ENCODE peak calls at places on chromosomes 1 and 21, in four cellular contexts. W is ecto neural progenitor cell; C is amygdala; G is effector memory CD4-positive, alpha-beta T cell. O is an unnamed sample.

GRCh38 chr1:60273185-60273584 is 199.6 kb upstream of the C1orf87 start:
- DNase-seq in G (no peak), W (no peak), C (no peak), O (no peak)

GRCh38 chr1:226711976-226712778 is 26.9 kb downstream of the ITPKB start:
- DNase-seq in G (peak; percentile 43), W (no peak), C (no peak), O (no peak)

GRCh38 chr1:15412843-15413242 is 3.2 kb downstream of the EFHD2 start:
- DNase-seq in G (no peak), C (peak; percentile 40), W (no peak), O (no peak)

GRCh38 chr1:226660410-226661182 is 78.5 kb downstream of the ITPKB start:
- DNase-seq in G (no peak), C (no peak), W (no peak), O (no peak)

GRCh38 chr1:28417441-28418277 is 48.1 kb downstream of the PHACTR4 start:
- DNase-seq in C (no peak), W (no peak), G (no peak), O (no peak)

GRCh38 chr1:162144853-162145252 is 75.4 kb downstream of the NOS1AP start:
- DNase-seq in W (no peak), G (no peak), C (no peak), O (no peak)

GRCh38 chr1:158003409-158003805 is 10.0 kb downstream of the KIRREL1 start:
- DNase-seq in G (no peak), W (no peak), C (no peak), O (no peak)

GRCh38 chr1:186838380-186839076 is 9.8 kb downstream of the PLA2G4A start:
- DNase-seq in C (no peak), W (no peak), G (no peak), O (no peak)

GRCh38 chr1:195733826-195734225 is 874.4 kb downstream of the KCNT2 start:
- DNase-seq in G (no peak), C (no peak), W (no peak), O (no peak)

GRCh38 chr1:234924450-234925355 is 203.9 kb downstream of the TOMM20 start:
- DNase-seq in W (peak; percentile 34), C (no peak), G (no peak), O (no peak)

GRCh38 chr21:45142469-45142868 is 68.1 kb downstream of the ADARB1 start:
- DNase-seq in G (no peak), C (no peak), W (peak; percentile 44), O (no peak)

GRCh38 chr21:25898671-25899070 is 163.9 kb downstream of the GABPA start:
- DNase-seq in G (no peak), C (no peak), W (no peak), O (no peak)

GRCh38 chr1:96473791-96474452 is 247.7 kb upstream of the PTBP2 start:
- DNase-seq in C (no peak), W (no peak), G (no peak), O (no peak)

GRCh38 chr1:101282314-101283087 is 45.7 kb downstream of the S1PR1 start:
- DNase-seq in G (no peak), C (no peak), W (no peak), O (no peak)

GRCh38 chr21:17585875-17586450 is 26.7 kb downstream of the BTG3 start:
- DNase-seq in G (no peak), C (no peak), W (no peak), O (no peak)

GRCh38 chr1:30539856-30540243 is 183.5 kb downstream of the MATN1 start:
- DNase-seq in G (no peak), W (no peak), C (no peak), O (no peak)

GRCh38 chr1:156898151-156898550 is 4.6 kb downstream of the PEAR1 start:
- DNase-seq in C (no peak), G (no peak), W (no peak), O (no peak)

GRCh38 chr1:85818371-85818770 is 110.1 kb upstream of the ZNHIT6 start:
- DNase-seq in W (no peak), C (no peak), G (no peak), O (no peak)

GRCh38 chr21:43608664-43609063 is 50.6 kb downstream of the HSF2BP start:
- DNase-seq in W (no peak), G (no peak), C (no peak), O (no peak)

GRCh38 chr1:41341756-41342562 is 19.3 kb upstream of the FOXO6 start:
- DNase-seq in G (no peak), W (no peak), C (no peak), O (no peak)

GRCh38 chr1:186873687-186874086 is 44.9 kb downstream of the PLA2G4A start:
- DNase-seq in C (no peak), G (no peak), W (no peak), O (no peak)

GRCh38 chr1:212368073-212368484 is 46.6 kb downstream of the PACC1 start:
- DNase-seq in C (no peak), W (peak; percentile 55), G (peak; percentile 12), O (peak; percentile 22)

GRCh38 chr1:243483084-243483845 is 227.4 kb downstream of the SDCCAG8 start:
- DNase-seq in G (no peak), W (peak; percentile 71), C (no peak), O (no peak)

O was measured in activated CD4-positive, alpha-beta T cell treated with anti-CD3 and anti-CD28 coated beads for 1 hour.